ENCODE peak calls at places on chromosomes 12 and 14, in four cellular contexts. K, Z, N and O are unnamed samples.
A peak's percentile ranks its signal among the peaks of the same experiment; 100 is the strongest.

GRCh38 chr12:52285172-52285745 is 6.1 kb downstream of the KRT81 start:
- DNase-seq in Z (peak; percentile 81), K (no peak), N (no peak), O (no peak)

GRCh38 chr12:106984588-106985137 is 2.3 kb downstream of the MTERF2 start:
- DNase-seq in N (no peak), Z (no peak), K (no peak), O (no peak)

GRCh38 chr14:95500772-95501401 is 15.6 kb downstream of the SYNE3 start:
- DNase-seq in Z (peak; percentile 88), N (no peak), K (no peak), O (no peak)

GRCh38 chr12:131862994-131863710 is 31.3 kb upstream of the ULK1 start:
- DNase-seq in Z (no peak), K (no peak), N (peak; percentile 21), O (no peak)

GRCh38 chr12:107560194-107560905 is 125.2 kb upstream of the PWP1 start:
- DNase-seq in K (no peak), N (no peak), Z (peak; percentile 2), O (no peak)

GRCh38 chr12:129594098-129594497 is 309.7 kb downstream of the TMEM132D start:
- DNase-seq in N (no peak), K (no peak), Z (no peak), O (no peak)

GRCh38 chr14:23544511-23545447 is 6.8 kb downstream of the ZFHX2 start:
- DNase-seq in N (no peak), K (peak; percentile 95), Z (no peak), O (peak; percentile 64)

GRCh38 chr14:99647407-99647806 is 2.5 kb downstream of the HHIPL1 start:
- DNase-seq in K (no peak), Z (no peak), N (no peak), O (no peak)

GRCh38 chr12:110108309-110109036 is 15.7 kb upstream of the IFT81 start:
- DNase-seq in Z (no peak), N (no peak), K (no peak), O (no peak)